ENCODE peak calls at places on chromosomes 6 and 20, in five cellular contexts. One of them, this sample, is unnamed. For H3K4me1, the result is how much of the 10 kb centered on the place peaks cover.

GRCh38 chr6:138805431-138805830 is 9.5 kb downstream of the ECT2L start:
- DNase-seq in tibial nerve: no peak
- DNase-seq in upper lobe of right lung: no peak
- DNase-seq in CD8-positive, alpha-beta T cell: no peak
- DNase-seq in transverse colon: no peak
- DNase-seq in this sample: no peak

GRCh38 chr6:125066964-125067363 is 86.6 kb upstream of the TPD52L1 start:
- DNase-seq in CD8-positive, alpha-beta T cell: peak
- DNase-seq in transverse colon: no peak
- DNase-seq in tibial nerve: no peak
- DNase-seq in upper lobe of right lung: no peak
- DNase-seq in this sample: no peak

GRCh38 chr6:109318328-109318876 is 63.9 kb downstream of the CD164 start:
- DNase-seq in transverse colon: peak
- DNase-seq in CD8-positive, alpha-beta T cell: no peak
- DNase-seq in upper lobe of right lung: no peak
- DNase-seq in tibial nerve: peak
- DNase-seq in this sample: peak

GRCh38 chr6:70119218-70119835 is 183.6 kb downstream of the COL9A1 start:
- DNase-seq in transverse colon: peak
- DNase-seq in upper lobe of right lung: no peak
- DNase-seq in CD8-positive, alpha-beta T cell: no peak
- DNase-seq in tibial nerve: no peak
- DNase-seq in this sample: no peak

GRCh38 chr20:38173237-38174156 is 8.4 kb upstream of the TGM2 start:
- DNase-seq in tibial nerve: no peak
- DNase-seq in upper lobe of right lung: peak
- DNase-seq in CD8-positive, alpha-beta T cell: no peak
- DNase-seq in transverse colon: no peak
- DNase-seq in this sample: no peak

GRCh38 chr6:104710543-104711335 is 149.0 kb downstream of the HACE1 start:
- DNase-seq in upper lobe of right lung: no peak
- DNase-seq in tibial nerve: no peak
- DNase-seq in CD8-positive, alpha-beta T cell: no peak
- DNase-seq in transverse colon: no peak
- DNase-seq in this sample: no peak

GRCh38 chr6:136341967-136342366 is 52.3 kb upstream of the BCLAF1 start:
- DNase-seq in upper lobe of right lung: no peak
- DNase-seq in transverse colon: no peak
- DNase-seq in tibial nerve: no peak
- DNase-seq in CD8-positive, alpha-beta T cell: no peak
- DNase-seq in this sample: no peak

GRCh38 chr6:158819213-158819976 is at the start of gene EZR:
- DNase-seq in upper lobe of right lung: peak
- DNase-seq in tibial nerve: peak
- DNase-seq in CD8-positive, alpha-beta T cell: peak
- DNase-seq in transverse colon: peak
- DNase-seq in this sample: peak

GRCh38 chr6:45422541-45423110 is 44.9 kb upstream of the SUPT3H start:
- DNase-seq in upper lobe of right lung: no peak
- DNase-seq in transverse colon: peak
- DNase-seq in tibial nerve: no peak
- DNase-seq in CD8-positive, alpha-beta T cell: peak
- DNase-seq in this sample: peak

GRCh38 chr6:84074988-84075781 is 41.6 kb downstream of the MRAP2 start:
- DNase-seq in upper lobe of right lung: no peak
- DNase-seq in tibial nerve: no peak
- DNase-seq in CD8-positive, alpha-beta T cell: no peak
- DNase-seq in transverse colon: no peak
- DNase-seq in this sample: no peak

GRCh38 chr6:27091661-27092315 is 155.7 kb upstream of the PRSS16 start:
- DNase-seq in transverse colon: no peak
- DNase-seq in CD8-positive, alpha-beta T cell: no peak
- DNase-seq in upper lobe of right lung: no peak
- DNase-seq in tibial nerve: no peak
- DNase-seq in this sample: peak

GRCh38 chr6:110328231-110328630 is 29.9 kb downstream of the METTL24 start:
- DNase-seq in upper lobe of right lung: no peak
- DNase-seq in CD8-positive, alpha-beta T cell: no peak
- DNase-seq in transverse colon: no peak
- DNase-seq in tibial nerve: no peak
- DNase-seq in this sample: no peak

GRCh38 chr6:105151644-105152043 is 28.2 kb downstream of the POPDC3 start:
- DNase-seq in transverse colon: no peak
- DNase-seq in tibial nerve: no peak
- DNase-seq in upper lobe of right lung: no peak
- DNase-seq in CD8-positive, alpha-beta T cell: no peak
- DNase-seq in this sample: no peak

GRCh38 chr6:159969921-159970320 is 1.0 kb downstream of the IGF2R start:
- DNase-seq in transverse colon: peak
- DNase-seq in tibial nerve: peak
- DNase-seq in upper lobe of right lung: no peak
- DNase-seq in CD8-positive, alpha-beta T cell: no peak
- DNase-seq in this sample: peak

GRCh38 chr6:107823047-107823557 is 1.0 kb downstream of the SCML4 start:
- DNase-seq in transverse colon: no peak
- DNase-seq in upper lobe of right lung: no peak
- DNase-seq in CD8-positive, alpha-beta T cell: peak
- DNase-seq in tibial nerve: no peak
- DNase-seq in this sample: no peak

GRCh38 chr6:72182337-72183246 is 296.2 kb downstream of the RIMS1 start:
- DNase-seq in tibial nerve: no peak
- DNase-seq in CD8-positive, alpha-beta T cell: no peak
- DNase-seq in upper lobe of right lung: peak
- DNase-seq in transverse colon: peak
- DNase-seq in this sample: peak

GRCh38 chr20:64224344-64225165 is 31.0 kb upstream of the PCMTD2 start:
- DNase-seq in transverse colon: no peak
- DNase-seq in upper lobe of right lung: no peak
- DNase-seq in CD8-positive, alpha-beta T cell: no peak
- DNase-seq in tibial nerve: no peak
- DNase-seq in this sample: no peak

GRCh38 chr6:157860505-157860991 is 37.5 kb downstream of the SNX9 start:
- DNase-seq in upper lobe of right lung: no peak
- DNase-seq in tibial nerve: no peak
- DNase-seq in CD8-positive, alpha-beta T cell: no peak
- DNase-seq in transverse colon: no peak
- DNase-seq in this sample: no peak

GRCh38 chr6:30836431-30836866 is 47.9 kb upstream of the DDR1 start:
- DNase-seq in CD8-positive, alpha-beta T cell: no peak
- DNase-seq in tibial nerve: no peak
- DNase-seq in upper lobe of right lung: no peak
- DNase-seq in transverse colon: no peak
- DNase-seq in this sample: no peak

GRCh38 chr6:21437583-21437982 is 156.0 kb upstream of the SOX4 start:
- DNase-seq in upper lobe of right lung: no peak
- DNase-seq in CD8-positive, alpha-beta T cell: no peak
- DNase-seq in transverse colon: no peak
- DNase-seq in tibial nerve: no peak
- DNase-seq in this sample: no peak

GRCh38 chr20:4455996-4456395 is 265.7 kb upstream of the PRND start:
- DNase-seq in CD8-positive, alpha-beta T cell: no peak
- DNase-seq in upper lobe of right lung: no peak
- DNase-seq in tibial nerve: no peak
- DNase-seq in transverse colon: no peak
- DNase-seq in this sample: no peak

GRCh38 chr20:37327748-37328147 is 18.2 kb upstream of the SRC start:
- DNase-seq in tibial nerve: peak
- DNase-seq in CD8-positive, alpha-beta T cell: no peak
- DNase-seq in transverse colon: peak
- DNase-seq in upper lobe of right lung: peak
- DNase-seq in this sample: peak

GRCh38 chr6:91761621-91762020 is 1174.7 kb upstream of the MAP3K7 start:
- DNase-seq in upper lobe of right lung: no peak
- DNase-seq in tibial nerve: no peak
- DNase-seq in transverse colon: no peak
- DNase-seq in CD8-positive, alpha-beta T cell: no peak
- DNase-seq in this sample: no peak

GRCh38 chr6:149567194-149567586 is 1.0 kb downstream of the GINM1 start:
- DNase-seq in CD8-positive, alpha-beta T cell: no peak
- DNase-seq in tibial nerve: no peak
- DNase-seq in transverse colon: no peak
- DNase-seq in upper lobe of right lung: no peak
- DNase-seq in this sample: no peak

GRCh38 chr6:162029873-162030576 is 697.5 kb downstream of the PRKN start:
- DNase-seq in transverse colon: no peak
- DNase-seq in tibial nerve: no peak
- DNase-seq in CD8-positive, alpha-beta T cell: no peak
- DNase-seq in upper lobe of right lung: no peak
- DNase-seq in this sample: no peak

GRCh38 chr6:87671555-87672029 is 30.4 kb downstream of the AKIRIN2 start:
- DNase-seq in transverse colon: no peak
- DNase-seq in CD8-positive, alpha-beta T cell: no peak
- DNase-seq in tibial nerve: no peak
- DNase-seq in upper lobe of right lung: no peak
- DNase-seq in this sample: no peak

GRCh38 chr20:13432126-13432525 is 206.6 kb downstream of the TASP1 start:
- DNase-seq in CD8-positive, alpha-beta T cell: no peak
- DNase-seq in upper lobe of right lung: no peak
- DNase-seq in tibial nerve: no peak
- DNase-seq in transverse colon: no peak
- DNase-seq in this sample: no peak

GRCh38 chr20:10061641-10062040 is 26.9 kb downstream of the ANKEF1 start:
- DNase-seq in CD8-positive, alpha-beta T cell: no peak
- DNase-seq in transverse colon: no peak
- DNase-seq in tibial nerve: no peak
- DNase-seq in upper lobe of right lung: no peak
- DNase-seq in this sample: no peak

GRCh38 chr20:10679269-10679668 is 5.5 kb upstream of the JAG1 start:
- DNase-seq in tibial nerve: no peak
- DNase-seq in upper lobe of right lung: no peak
- DNase-seq in transverse colon: no peak
- DNase-seq in CD8-positive, alpha-beta T cell: no peak
- DNase-seq in this sample: no peak

GRCh38 chr6:135895231-135895931 is 43.9 kb downstream of the PDE7B start:
- DNase-seq in upper lobe of right lung: no peak
- DNase-seq in tibial nerve: no peak
- DNase-seq in CD8-positive, alpha-beta T cell: no peak
- DNase-seq in transverse colon: no peak
- DNase-seq in this sample: no peak

GRCh38 chr6:74731921-74732320 is 473.9 kb downstream of the COL12A1 start:
- DNase-seq in transverse colon: no peak
- DNase-seq in tibial nerve: no peak
- DNase-seq in CD8-positive, alpha-beta T cell: no peak
- DNase-seq in upper lobe of right lung: no peak
- DNase-seq in this sample: no peak

GRCh38 chr6:126947070-126947469 is 171.4 kb upstream of the RSPO3 start:
- DNase-seq in tibial nerve: peak
- DNase-seq in upper lobe of right lung: no peak
- DNase-seq in CD8-positive, alpha-beta T cell: no peak
- DNase-seq in transverse colon: no peak
- DNase-seq in this sample: peak

GRCh38 chr20:57682184-57683038 is 27.4 kb downstream of the PMEPA1 start:
- DNase-seq in transverse colon: peak
- DNase-seq in CD8-positive, alpha-beta T cell: no peak
- DNase-seq in upper lobe of right lung: no peak
- DNase-seq in tibial nerve: no peak
- DNase-seq in this sample: no peak
- H3K4me1 ChIP-seq in transverse colon: under half
- H3K4me1 ChIP-seq in CD8-positive, alpha-beta T cell: under half
- H3K4me1 ChIP-seq in upper lobe of right lung: under half
- H3K4me1 ChIP-seq in tibial nerve: half or more
- H3K4me1 ChIP-seq in this sample: under half

GRCh38 chr6:36226648-36227047 is 30.1 kb downstream of the BRPF3 start:
- DNase-seq in tibial nerve: no peak
- DNase-seq in CD8-positive, alpha-beta T cell: no peak
- DNase-seq in upper lobe of right lung: no peak
- DNase-seq in transverse colon: no peak
- DNase-seq in this sample: no peak

GRCh38 chr6:36229223-36229622 is 32.7 kb downstream of the BRPF3 start:
- DNase-seq in transverse colon: no peak
- DNase-seq in upper lobe of right lung: no peak
- DNase-seq in CD8-positive, alpha-beta T cell: no peak
- DNase-seq in tibial nerve: no peak
- DNase-seq in this sample: no peak

GRCh38 chr6:36227379-36228344 is 31.1 kb downstream of the BRPF3 start:
- DNase-seq in CD8-positive, alpha-beta T cell: no peak
- DNase-seq in upper lobe of right lung: no peak
- DNase-seq in tibial nerve: no peak
- DNase-seq in transverse colon: no peak
- DNase-seq in this sample: no peak

GRCh38 chr6:36232172-36232571 is 35.6 kb downstream of the BRPF3 start:
- DNase-seq in transverse colon: no peak
- DNase-seq in CD8-positive, alpha-beta T cell: no peak
- DNase-seq in upper lobe of right lung: no peak
- DNase-seq in tibial nerve: no peak
- DNase-seq in this sample: no peak

GRCh38 chr6:36230376-36230775 is 33.8 kb downstream of the BRPF3 start:
- DNase-seq in transverse colon: no peak
- DNase-seq in upper lobe of right lung: no peak
- DNase-seq in tibial nerve: no peak
- DNase-seq in CD8-positive, alpha-beta T cell: no peak
- DNase-seq in this sample: no peak
- H3K4me1 ChIP-seq in transverse colon: under half
- H3K4me1 ChIP-seq in upper lobe of right lung: under half
- H3K4me1 ChIP-seq in tibial nerve: under half
- H3K4me1 ChIP-seq in CD8-positive, alpha-beta T cell: under half
- H3K4me1 ChIP-seq in this sample: under half

GRCh38 chr20:198225-198624 is 8.7 kb upstream of the DEFB128 start:
- DNase-seq in transverse colon: no peak
- DNase-seq in upper lobe of right lung: no peak
- DNase-seq in tibial nerve: no peak
- DNase-seq in CD8-positive, alpha-beta T cell: no peak
- DNase-seq in this sample: no peak

DNA sequence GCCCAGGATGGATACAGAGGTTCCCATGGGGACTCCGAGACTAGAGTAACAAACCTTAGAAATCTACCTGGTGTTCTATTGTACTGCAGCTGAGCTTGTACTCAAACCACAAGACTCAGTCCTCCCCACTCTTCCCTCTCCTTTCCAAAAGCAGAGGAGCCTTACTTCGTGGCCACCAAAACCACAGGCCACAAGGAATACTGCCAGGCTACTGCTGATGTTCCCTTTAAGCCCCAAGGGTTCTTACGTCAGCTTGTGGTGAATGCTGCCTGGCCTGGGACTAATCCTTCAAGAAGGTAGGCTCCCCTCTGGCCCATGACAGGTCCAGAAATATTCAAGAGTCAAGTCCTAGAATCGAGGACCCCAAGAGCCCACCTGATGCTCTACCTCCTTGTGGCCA is 10.5 kb upstream of the DEFB128 start:
- DNase-seq in upper lobe of right lung: no peak
- DNase-seq in tibial nerve: no peak
- DNase-seq in CD8-positive, alpha-beta T cell: no peak
- DNase-seq in transverse colon: no peak
- DNase-seq in this sample: no peak
- H3K4me1 ChIP-seq in upper lobe of right lung: under half
- H3K4me1 ChIP-seq in tibial nerve: under half
- H3K4me1 ChIP-seq in CD8-positive, alpha-beta T cell: under half
- H3K4me1 ChIP-seq in transverse colon: under half
- H3K4me1 ChIP-seq in this sample: under half

GRCh38 chr6:33908025-33908424 is 104.2 kb upstream of the MLN start:
- DNase-seq in tibial nerve: no peak
- DNase-seq in transverse colon: no peak
- DNase-seq in upper lobe of right lung: no peak
- DNase-seq in CD8-positive, alpha-beta T cell: no peak
- DNase-seq in this sample: no peak
- H3K4me1 ChIP-seq in tibial nerve: under half
- H3K4me1 ChIP-seq in transverse colon: under half
- H3K4me1 ChIP-seq in upper lobe of right lung: under half
- H3K4me1 ChIP-seq in CD8-positive, alpha-beta T cell: half or more
- H3K4me1 ChIP-seq in this sample: under half

GRCh38 chr6:130467146-130467545 is 101.3 kb downstream of the TMEM200A start:
- DNase-seq in upper lobe of right lung: no peak
- DNase-seq in tibial nerve: no peak
- DNase-seq in CD8-positive, alpha-beta T cell: no peak
- DNase-seq in transverse colon: no peak
- DNase-seq in this sample: no peak
- H3K4me1 ChIP-seq in upper lobe of right lung: under half
- H3K4me1 ChIP-seq in tibial nerve: under half
- H3K4me1 ChIP-seq in CD8-positive, alpha-beta T cell: under half
- H3K4me1 ChIP-seq in transverse colon: under half
- H3K4me1 ChIP-seq in this sample: under half